ENCODE peak calls at places on chromosome 12, in ten cellular contexts. One of them, this sample, is unnamed.

GRCh38 chr12:111975161-111975931 is 37.6 kb downstream of the TMEM116 start:
- DNase-seq in mesendoderm: no peak
- DNase-seq in OCI-LY7: no peak
- DNase-seq in transverse colon: no peak
- DNase-seq in foreskin fibroblast: no peak
- DNase-seq in fibroblast of pulmonary artery: peak
- DNase-seq in fibroblast of mammary gland: peak
- DNase-seq in naive thymus-derived CD4-positive, alpha-beta T cell: no peak
- DNase-seq in cardiac muscle cell: no peak
- DNase-seq in HFF-Myc: no peak
- DNase-seq in this sample: peak

GRCh38 chr12:124869011-124869665 is 5.5 kb upstream of the SCARB1 start:
- DNase-seq in mesendoderm: peak
- DNase-seq in OCI-LY7: no peak
- DNase-seq in transverse colon: no peak
- DNase-seq in foreskin fibroblast: no peak
- DNase-seq in fibroblast of pulmonary artery: no peak
- DNase-seq in fibroblast of mammary gland: no peak
- DNase-seq in naive thymus-derived CD4-positive, alpha-beta T cell: no peak
- DNase-seq in cardiac muscle cell: no peak
- DNase-seq in HFF-Myc: no peak
- DNase-seq in this sample: peak

GRCh38 chr12:20602671-20603402 is 92.3 kb upstream of the SLCO1C1 start:
- DNase-seq in mesendoderm: no peak
- DNase-seq in OCI-LY7: no peak
- DNase-seq in transverse colon: no peak
- DNase-seq in foreskin fibroblast: no peak
- DNase-seq in fibroblast of pulmonary artery: peak
- DNase-seq in fibroblast of mammary gland: peak
- DNase-seq in naive thymus-derived CD4-positive, alpha-beta T cell: no peak
- DNase-seq in cardiac muscle cell: no peak
- DNase-seq in HFF-Myc: no peak
- DNase-seq in this sample: peak

GRCh38 chr12:94187351-94187750 is 39.0 kb downstream of the PLXNC1 start:
- DNase-seq in mesendoderm: no peak
- DNase-seq in OCI-LY7: no peak
- DNase-seq in transverse colon: no peak
- DNase-seq in foreskin fibroblast: peak
- DNase-seq in fibroblast of pulmonary artery: no peak
- DNase-seq in fibroblast of mammary gland: peak
- DNase-seq in naive thymus-derived CD4-positive, alpha-beta T cell: no peak
- DNase-seq in cardiac muscle cell: no peak
- DNase-seq in HFF-Myc: no peak
- DNase-seq in this sample: no peak

GRCh38 chr12:132342322-132342721 is 12.9 kb upstream of the GALNT9 start:
- DNase-seq in mesendoderm: peak
- DNase-seq in OCI-LY7: no peak
- DNase-seq in transverse colon: no peak
- DNase-seq in foreskin fibroblast: no peak
- DNase-seq in fibroblast of pulmonary artery: no peak
- DNase-seq in fibroblast of mammary gland: no peak
- DNase-seq in naive thymus-derived CD4-positive, alpha-beta T cell: no peak
- DNase-seq in cardiac muscle cell: peak
- DNase-seq in HFF-Myc: no peak
- DNase-seq in this sample: no peak

GRCh38 chr12:44774815-44775411 is 101.2 kb downstream of the NELL2 start:
- DNase-seq in mesendoderm: peak
- DNase-seq in OCI-LY7: peak
- DNase-seq in transverse colon: peak
- DNase-seq in foreskin fibroblast: no peak
- DNase-seq in fibroblast of pulmonary artery: peak
- DNase-seq in fibroblast of mammary gland: peak
- DNase-seq in naive thymus-derived CD4-positive, alpha-beta T cell: peak
- DNase-seq in cardiac muscle cell: peak
- DNase-seq in HFF-Myc: peak
- DNase-seq in this sample: peak

GRCh38 chr12:116153096-116153495 is 124.4 kb downstream of the MED13L start:
- DNase-seq in mesendoderm: no peak
- DNase-seq in OCI-LY7: no peak
- DNase-seq in transverse colon: no peak
- DNase-seq in foreskin fibroblast: no peak
- DNase-seq in fibroblast of pulmonary artery: no peak
- DNase-seq in fibroblast of mammary gland: no peak
- DNase-seq in naive thymus-derived CD4-positive, alpha-beta T cell: no peak
- DNase-seq in cardiac muscle cell: no peak
- DNase-seq in HFF-Myc: no peak
- DNase-seq in this sample: no peak

GRCh38 chr12:93050026-93050747 is 121.1 kb upstream of the EEA1 start:
- DNase-seq in mesendoderm: peak
- DNase-seq in OCI-LY7: no peak
- DNase-seq in transverse colon: no peak
- DNase-seq in foreskin fibroblast: peak
- DNase-seq in fibroblast of pulmonary artery: peak
- DNase-seq in fibroblast of mammary gland: peak
- DNase-seq in naive thymus-derived CD4-positive, alpha-beta T cell: no peak
- DNase-seq in cardiac muscle cell: no peak
- DNase-seq in HFF-Myc: no peak
- DNase-seq in this sample: peak

GRCh38 chr12:4270670-4271432 is 2.7 kb upstream of the CCND2 start:
- DNase-seq in mesendoderm: peak
- DNase-seq in OCI-LY7: no peak
- DNase-seq in transverse colon: peak
- DNase-seq in foreskin fibroblast: no peak
- DNase-seq in fibroblast of pulmonary artery: peak
- DNase-seq in fibroblast of mammary gland: peak
- DNase-seq in naive thymus-derived CD4-positive, alpha-beta T cell: peak
- DNase-seq in cardiac muscle cell: peak
- DNase-seq in HFF-Myc: no peak
- DNase-seq in this sample: no peak

GRCh38 chr12:71548906-71549305 is 109.3 kb downstream of the LGR5 start:
- DNase-seq in mesendoderm: no peak
- DNase-seq in OCI-LY7: no peak
- DNase-seq in transverse colon: no peak
- DNase-seq in foreskin fibroblast: no peak
- DNase-seq in fibroblast of pulmonary artery: no peak
- DNase-seq in fibroblast of mammary gland: no peak
- DNase-seq in naive thymus-derived CD4-positive, alpha-beta T cell: no peak
- DNase-seq in cardiac muscle cell: no peak
- DNase-seq in HFF-Myc: no peak
- DNase-seq in this sample: peak

GRCh38 chr12:106632797-106633450 is 50.1 kb downstream of the RFX4 start:
- DNase-seq in mesendoderm: peak
- DNase-seq in OCI-LY7: no peak
- DNase-seq in transverse colon: no peak
- DNase-seq in foreskin fibroblast: no peak
- DNase-seq in fibroblast of pulmonary artery: no peak
- DNase-seq in fibroblast of mammary gland: no peak
- DNase-seq in naive thymus-derived CD4-positive, alpha-beta T cell: no peak
- DNase-seq in cardiac muscle cell: no peak
- DNase-seq in HFF-Myc: no peak
- DNase-seq in this sample: peak

GRCh38 chr12:80183939-80184338 is 84.6 kb downstream of the OTOGL start:
- DNase-seq in mesendoderm: no peak
- DNase-seq in OCI-LY7: no peak
- DNase-seq in transverse colon: no peak
- DNase-seq in foreskin fibroblast: peak
- DNase-seq in fibroblast of pulmonary artery: no peak
- DNase-seq in fibroblast of mammary gland: no peak
- DNase-seq in naive thymus-derived CD4-positive, alpha-beta T cell: no peak
- DNase-seq in cardiac muscle cell: no peak
- DNase-seq in HFF-Myc: no peak
- DNase-seq in this sample: peak

GRCh38 chr12:64256166-64256800 is 34.2 kb upstream of the KICS2 start:
- DNase-seq in mesendoderm: peak
- DNase-seq in OCI-LY7: peak
- DNase-seq in transverse colon: no peak
- DNase-seq in foreskin fibroblast: peak
- DNase-seq in fibroblast of pulmonary artery: peak
- DNase-seq in fibroblast of mammary gland: peak
- DNase-seq in naive thymus-derived CD4-positive, alpha-beta T cell: peak
- DNase-seq in cardiac muscle cell: peak
- DNase-seq in HFF-Myc: peak
- DNase-seq in this sample: peak

GRCh38 chr12:124687695-124688301 is 120.4 kb upstream of the NCOR2 start:
- DNase-seq in mesendoderm: no peak
- DNase-seq in OCI-LY7: no peak
- DNase-seq in transverse colon: no peak
- DNase-seq in foreskin fibroblast: no peak
- DNase-seq in fibroblast of pulmonary artery: peak
- DNase-seq in fibroblast of mammary gland: no peak
- DNase-seq in naive thymus-derived CD4-positive, alpha-beta T cell: peak
- DNase-seq in cardiac muscle cell: no peak
- DNase-seq in HFF-Myc: no peak
- DNase-seq in this sample: peak

GRCh38 chr12:10718279-10718821 is 4.8 kb downstream of the YBX3 start:
- DNase-seq in mesendoderm: peak
- DNase-seq in OCI-LY7: no peak
- DNase-seq in transverse colon: no peak
- DNase-seq in foreskin fibroblast: peak
- DNase-seq in fibroblast of pulmonary artery: peak
- DNase-seq in fibroblast of mammary gland: peak
- DNase-seq in naive thymus-derived CD4-positive, alpha-beta T cell: no peak
- DNase-seq in cardiac muscle cell: peak
- DNase-seq in HFF-Myc: peak
- DNase-seq in this sample: peak
- H3K4me3 ChIP-seq in mesendoderm: no peak
- H3K4me3 ChIP-seq in OCI-LY7: no peak
- H3K4me3 ChIP-seq in transverse colon: no peak
- H3K4me3 ChIP-seq in foreskin fibroblast: peak
- H3K4me3 ChIP-seq in fibroblast of pulmonary artery: peak
- H3K4me3 ChIP-seq in fibroblast of mammary gland: peak
- H3K4me3 ChIP-seq in naive thymus-derived CD4-positive, alpha-beta T cell: no peak
- H3K4me3 ChIP-seq in cardiac muscle cell: no peak
- H3K4me3 ChIP-seq in HFF-Myc: peak
- H3K4me3 ChIP-seq in this sample: peak

GRCh38 chr12:54562720-54563356 is 13.4 kb downstream of the PDE1B start:
- DNase-seq in mesendoderm: no peak
- DNase-seq in OCI-LY7: no peak
- DNase-seq in transverse colon: no peak
- DNase-seq in foreskin fibroblast: no peak
- DNase-seq in fibroblast of pulmonary artery: no peak
- DNase-seq in fibroblast of mammary gland: no peak
- DNase-seq in naive thymus-derived CD4-positive, alpha-beta T cell: no peak
- DNase-seq in cardiac muscle cell: peak
- DNase-seq in HFF-Myc: no peak
- DNase-seq in this sample: no peak

GRCh38 chr12:54561164-54561563 is 11.8 kb downstream of the PDE1B start:
- DNase-seq in mesendoderm: no peak
- DNase-seq in OCI-LY7: no peak
- DNase-seq in transverse colon: peak
- DNase-seq in foreskin fibroblast: no peak
- DNase-seq in fibroblast of pulmonary artery: no peak
- DNase-seq in fibroblast of mammary gland: no peak
- DNase-seq in naive thymus-derived CD4-positive, alpha-beta T cell: peak
- DNase-seq in cardiac muscle cell: peak
- DNase-seq in HFF-Myc: no peak
- DNase-seq in this sample: no peak

GRCh38 chr12:54558759-54559158 is 9.4 kb downstream of the PDE1B start:
- DNase-seq in mesendoderm: no peak
- DNase-seq in OCI-LY7: no peak
- DNase-seq in transverse colon: no peak
- DNase-seq in foreskin fibroblast: no peak
- DNase-seq in fibroblast of pulmonary artery: no peak
- DNase-seq in fibroblast of mammary gland: no peak
- DNase-seq in naive thymus-derived CD4-positive, alpha-beta T cell: no peak
- DNase-seq in cardiac muscle cell: no peak
- DNase-seq in HFF-Myc: no peak
- DNase-seq in this sample: no peak

GRCh38 chr12:54558311-54558710 is 8.9 kb downstream of the PDE1B start:
- DNase-seq in mesendoderm: no peak
- DNase-seq in OCI-LY7: no peak
- DNase-seq in transverse colon: no peak
- DNase-seq in foreskin fibroblast: no peak
- DNase-seq in fibroblast of pulmonary artery: no peak
- DNase-seq in fibroblast of mammary gland: no peak
- DNase-seq in naive thymus-derived CD4-positive, alpha-beta T cell: no peak
- DNase-seq in cardiac muscle cell: no peak
- DNase-seq in HFF-Myc: no peak
- DNase-seq in this sample: no peak

GRCh38 chr12:54560374-54560858 is 11.0 kb downstream of the PDE1B start:
- DNase-seq in mesendoderm: peak
- DNase-seq in OCI-LY7: peak
- DNase-seq in transverse colon: peak
- DNase-seq in foreskin fibroblast: peak
- DNase-seq in fibroblast of pulmonary artery: peak
- DNase-seq in fibroblast of mammary gland: peak
- DNase-seq in naive thymus-derived CD4-positive, alpha-beta T cell: peak
- DNase-seq in cardiac muscle cell: peak
- DNase-seq in HFF-Myc: peak
- DNase-seq in this sample: peak
- H3K4me3 ChIP-seq in mesendoderm: no peak
- H3K4me3 ChIP-seq in OCI-LY7: no peak
- H3K4me3 ChIP-seq in transverse colon: no peak
- H3K4me3 ChIP-seq in foreskin fibroblast: peak
- H3K4me3 ChIP-seq in fibroblast of pulmonary artery: peak
- H3K4me3 ChIP-seq in fibroblast of mammary gland: no peak
- H3K4me3 ChIP-seq in naive thymus-derived CD4-positive, alpha-beta T cell: peak
- H3K4me3 ChIP-seq in cardiac muscle cell: peak
- H3K4me3 ChIP-seq in HFF-Myc: no peak
- H3K4me3 ChIP-seq in this sample: peak

DNA sequence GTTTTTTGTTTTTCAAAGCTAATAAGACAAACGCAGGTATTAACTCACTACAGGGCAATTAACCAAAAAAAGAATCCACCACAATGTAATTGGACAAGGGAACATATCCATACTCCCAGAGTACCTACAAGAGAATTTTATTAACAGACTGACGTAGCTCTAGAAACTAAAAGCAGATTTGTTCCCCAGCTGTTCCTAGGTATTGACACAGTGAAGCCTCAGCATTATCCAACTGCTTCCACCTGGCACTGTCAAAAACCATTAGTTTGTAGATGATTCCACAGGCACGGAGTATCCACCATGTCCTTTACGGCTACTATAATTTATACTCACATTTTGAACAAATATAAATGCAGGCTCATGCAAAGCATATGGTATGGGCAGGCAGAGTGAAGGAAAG is 22.3 kb downstream of the PPM1H start:
- DNase-seq in mesendoderm: no peak
- DNase-seq in OCI-LY7: no peak
- DNase-seq in transverse colon: no peak
- DNase-seq in foreskin fibroblast: no peak
- DNase-seq in fibroblast of pulmonary artery: no peak
- DNase-seq in fibroblast of mammary gland: no peak
- DNase-seq in naive thymus-derived CD4-positive, alpha-beta T cell: no peak
- DNase-seq in cardiac muscle cell: no peak
- DNase-seq in HFF-Myc: no peak
- DNase-seq in this sample: no peak
- H3K4me3 ChIP-seq in mesendoderm: no peak
- H3K4me3 ChIP-seq in OCI-LY7: no peak
- H3K4me3 ChIP-seq in transverse colon: no peak
- H3K4me3 ChIP-seq in foreskin fibroblast: no peak
- H3K4me3 ChIP-seq in fibroblast of pulmonary artery: no peak
- H3K4me3 ChIP-seq in fibroblast of mammary gland: no peak
- H3K4me3 ChIP-seq in naive thymus-derived CD4-positive, alpha-beta T cell: no peak
- H3K4me3 ChIP-seq in cardiac muscle cell: no peak
- H3K4me3 ChIP-seq in HFF-Myc: no peak
- H3K4me3 ChIP-seq in this sample: no peak

DNA sequence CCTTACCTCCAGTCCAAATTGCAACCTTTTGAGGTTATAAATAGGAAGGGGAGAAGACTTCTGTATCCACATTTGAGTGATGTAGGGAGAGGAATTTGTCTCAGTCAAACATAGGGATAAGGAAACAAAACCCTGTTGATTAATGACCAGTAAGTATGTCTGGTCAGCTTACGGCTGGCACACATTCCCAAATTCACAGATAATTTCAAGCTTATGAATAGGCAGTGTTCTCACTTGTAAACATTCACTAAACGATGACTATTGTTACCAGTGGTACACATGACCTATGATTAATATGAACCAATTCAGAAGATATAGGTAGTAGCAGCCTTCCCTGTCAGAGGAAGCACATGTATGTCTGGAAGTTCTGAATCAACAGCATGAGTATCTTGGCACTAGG is 33.0 kb upstream of the SLC5A8 start:
- DNase-seq in mesendoderm: no peak
- DNase-seq in OCI-LY7: no peak
- DNase-seq in transverse colon: no peak
- DNase-seq in foreskin fibroblast: no peak
- DNase-seq in fibroblast of pulmonary artery: no peak
- DNase-seq in fibroblast of mammary gland: peak
- DNase-seq in naive thymus-derived CD4-positive, alpha-beta T cell: no peak
- DNase-seq in cardiac muscle cell: peak
- DNase-seq in HFF-Myc: no peak
- DNase-seq in this sample: no peak
- H3K4me3 ChIP-seq in mesendoderm: no peak
- H3K4me3 ChIP-seq in OCI-LY7: no peak
- H3K4me3 ChIP-seq in transverse colon: no peak
- H3K4me3 ChIP-seq in foreskin fibroblast: no peak
- H3K4me3 ChIP-seq in fibroblast of pulmonary artery: no peak
- H3K4me3 ChIP-seq in fibroblast of mammary gland: no peak
- H3K4me3 ChIP-seq in naive thymus-derived CD4-positive, alpha-beta T cell: no peak
- H3K4me3 ChIP-seq in cardiac muscle cell: no peak
- H3K4me3 ChIP-seq in HFF-Myc: no peak
- H3K4me3 ChIP-seq in this sample: no peak

This sample was measured in choroid plexus epithelial cell.